ENCODE peak calls at places on chromosomes 16 and 17, in four cellular contexts. G is left cardiac atrium; F is sigmoid colon; K is effector CD4-positive, alpha-beta T cell. Z is an unnamed sample.

GRCh38 chr17:49249292-49249794 is 18.8 kb upstream of the PHOSPHO1 start:
- DNase-seq in K (no peak), F (no peak), G (peak), Z (no peak)

GRCh38 chr17:76485569-76485968 is 15.7 kb downstream of the RHBDF2 start:
- DNase-seq in G (no peak), F (peak), K (no peak), Z (no peak)

GRCh38 chr17:410674-411401 is 58.2 kb upstream of the RPH3AL start:
- DNase-seq in K (peak), F (no peak), G (no peak), Z (peak)

GRCh38 chr17:78996781-78997201 is 12.8 kb downstream of the CANT1 start:
- DNase-seq in G (no peak), F (peak), K (no peak), Z (no peak)

GRCh38 chr17:9924735-9925191 is 19.7 kb upstream of the RCVRN start:
- DNase-seq in F (no peak), K (no peak), G (no peak), Z (peak)

GRCh38 chr16:86285938-86286921 is 224.1 kb upstream of the FOXF1 start:
- DNase-seq in K (no peak), G (no peak), F (peak), Z (no peak)

GRCh38 chr16:14569213-14569612 is 60.8 kb downstream of the PARN start:
- DNase-seq in G (no peak), F (no peak), K (no peak), Z (no peak)

GRCh38 chr16:88640520-88641247 is 2.3 kb downstream of the IL17C start:
- DNase-seq in G (no peak), K (no peak), F (no peak), Z (no peak)

GRCh38 chr16:49462989-49463371 is 89.4 kb downstream of the C16orf78 start:
- DNase-seq in F (peak), K (no peak), G (no peak), Z (peak)

GRCh38 chr16:709651-710499 is 4.3 kb upstream of the FBXL16 start:
- DNase-seq in F (no peak), K (no peak), G (no peak), Z (no peak)

GRCh38 chr17:9760336-9760735 is 31.1 kb downstream of the DHRS7C start:
- DNase-seq in F (no peak), K (no peak), G (no peak), Z (no peak)

GRCh38 chr16:66844342-66845079 is at the start of gene CA7:
- DNase-seq in G (no peak), K (no peak), F (no peak), Z (no peak)

GRCh38 chr16:66036162-66036561 is 330.3 kb upstream of the CDH5 start:
- DNase-seq in K (no peak), G (peak), F (no peak), Z (no peak)

GRCh38 chr16:74744566-74744965 is 30.1 kb downstream of the FA2H start:
- DNase-seq in K (no peak), G (no peak), F (no peak), Z (no peak)

GRCh38 chr16:67146523-67147357 is 4.1 kb downstream of the B3GNT9 start:
- DNase-seq in F (no peak), K (no peak), G (no peak), Z (no peak)

GRCh38 chr17:58224315-58224714 is 5.3 kb upstream of the MKS1 start:
- DNase-seq in F (no peak), G (no peak), K (no peak), Z (no peak)

GRCh38 chr17:12133183-12133582 is 112.5 kb downstream of the MAP2K4 start:
- DNase-seq in F (no peak), K (no peak), G (no peak), Z (no peak)

GRCh38 chr16:84453061-84453752 is 51.3 kb downstream of the MEAK7 start:
- DNase-seq in K (no peak), F (peak), G (no peak), Z (no peak)